ENCODE peak calls at places on chromosomes 16 and 17, in eight cellular contexts. T, U, D, X, Y, W, F and J are unnamed samples.
A peak's percentile ranks its signal among the peaks of the same experiment; 100 is the strongest.

GRCh38 chr17:44539664-44540063 is 17.6 kb upstream of the FZD2 start:
- DNase-seq in T (no peak), U (no peak), D (no peak), X (no peak), Y (no peak), W (no peak), F (no peak), J (no peak)

GRCh38 chr17:33977729-33978514 is 277.2 kb upstream of the CCL2 start:
- DNase-seq in T (no peak), U (no peak), D (no peak), X (no peak), Y (no peak), W (no peak), F (no peak), J (no peak)

GRCh38 chr17:45341389-45342158 is 24.8 kb upstream of the MAP3K14 start:
- DNase-seq in T (peak; percentile 91), U (peak; percentile 85), D (no peak), X (peak; percentile 66), Y (no peak), W (peak; percentile 96), F (no peak), J (peak; percentile 57)

GRCh38 chr17:41510251-41511065 is 5.0 kb upstream of the KRT13 start:
- DNase-seq in T (no peak), U (no peak), D (no peak), X (no peak), Y (no peak), W (no peak), F (no peak), J (no peak)

GRCh38 chr16:87880117-87880696 is 10.9 kb upstream of the SLC7A5 start:
- DNase-seq in T (no peak), U (no peak), D (no peak), X (no peak), Y (no peak), W (no peak), F (no peak), J (no peak)

GRCh38 chr16:56203052-56203451 is 11.8 kb downstream of the GNAO1 start:
- DNase-seq in T (no peak), U (peak; percentile 6), D (no peak), X (peak; percentile 25), Y (no peak), W (peak; percentile 38), F (peak; percentile 41), J (no peak)

GRCh38 chr17:57541472-57542394 is 203.4 kb downstream of the CCDC182 start:
- DNase-seq in T (no peak), U (peak; percentile 50), D (no peak), X (no peak), Y (no peak), W (peak; percentile 97), F (no peak), J (no peak)

GRCh38 chr16:66377327-66377723 is 10.8 kb downstream of the CDH5 start:
- DNase-seq in T (no peak), U (no peak), D (no peak), X (no peak), Y (no peak), W (no peak), F (no peak), J (peak; percentile 17)

GRCh38 chr17:7363311-7363710 is 8.4 kb downstream of the TMEM95 start:
- DNase-seq in T (no peak), U (peak; percentile 18), D (no peak), X (no peak), Y (no peak), W (no peak), F (no peak), J (no peak)

GRCh38 chr17:81672954-81673353 is 6.4 kb downstream of the CCDC137 start:
- DNase-seq in T (no peak), U (no peak), D (no peak), X (no peak), Y (no peak), W (no peak), F (no peak), J (no peak)

GRCh38 chr16:68752602-68753001 is 15.5 kb downstream of the CDH1 start:
- DNase-seq in T (no peak), U (no peak), D (no peak), X (no peak), Y (no peak), W (no peak), F (no peak), J (no peak)

GRCh38 chr17:13297198-13297597 is 279.4 kb upstream of the ELAC2 start:
- DNase-seq in T (no peak), U (no peak), D (no peak), X (no peak), Y (no peak), W (no peak), F (no peak), J (no peak)

GRCh38 chr17:64174686-64175456 is 44.9 kb upstream of the ERN1 start:
- DNase-seq in T (no peak), U (peak; percentile 71), D (no peak), X (no peak), Y (no peak), W (no peak), F (no peak), J (no peak)

GRCh38 chr16:22098538-22099255 is 6.4 kb downstream of the VWA3A start:
- DNase-seq in T (no peak), U (peak; percentile 44), D (no peak), X (peak; percentile 39), Y (no peak), W (peak; percentile 80), F (no peak), J (no peak)

GRCh38 chr16:53257001-53257400 is 177.3 kb upstream of the RBL2 start:
- DNase-seq in T (peak; percentile 22), U (peak; percentile 59), D (no peak), X (no peak), Y (no peak), W (no peak), F (no peak), J (no peak)

GRCh38 chr17:57480438-57481196 is 224.3 kb downstream of the MSI2 start:
- DNase-seq in T (no peak), U (peak; percentile 72), D (no peak), X (no peak), Y (no peak), W (no peak), F (no peak), J (no peak)

GRCh38 chr16:66914541-66914940 is 4.1 kb downstream of the CDH16 start:
- DNase-seq in T (no peak), U (no peak), D (no peak), X (no peak), Y (no peak), W (no peak), F (no peak), J (no peak)

GRCh38 chr16:81537721-81538561 is 93.3 kb downstream of the CMIP start:
- DNase-seq in T (peak; percentile 67), U (no peak), D (no peak), X (no peak), Y (no peak), W (no peak), F (no peak), J (no peak)

GRCh38 chr16:66608241-66609138 is 4.0 kb downstream of the CMTM3 start:
- DNase-seq in T (peak; percentile 45), U (peak; percentile 86), D (peak; percentile 27), X (peak; percentile 97), Y (peak; percentile 64), W (peak; percentile 94), F (peak; percentile 85), J (peak; percentile 96)

GRCh38 chr17:80970044-80970761 is 21.4 kb upstream of the CHMP6 start:
- DNase-seq in T (no peak), U (no peak), D (no peak), X (peak; percentile 32), Y (no peak), W (peak; percentile 75), F (peak; percentile 53), J (peak; percentile 45)

GRCh38 chr16:88534731-88535141 is 35.5 kb upstream of the ZC3H18 start:
- DNase-seq in T (no peak), U (peak; percentile 29), D (no peak), X (no peak), Y (no peak), W (peak; percentile 71), F (peak; percentile 24), J (no peak)

GRCh38 chr16:71784093-71784492 is 24.5 kb downstream of the AP1G1 start:
- DNase-seq in T (no peak), U (no peak), D (no peak), X (no peak), Y (no peak), W (no peak), F (no peak), J (no peak)

GRCh38 chr16:87463722-87464690 is 28.8 kb downstream of the ZCCHC14 start:
- DNase-seq in T (peak; percentile 39), U (peak; percentile 89), D (no peak), X (no peak), Y (peak; percentile 14), W (no peak), F (peak; percentile 19), J (no peak)

GRCh38 chr17:46769531-46770438 is 48.7 kb downstream of the WNT3 start:
- DNase-seq in T (no peak), U (no peak), D (no peak), X (no peak), Y (no peak), W (no peak), F (no peak), J (peak; percentile 79)

GRCh38 chr16:56675685-56676210 is 6.1 kb downstream of the MT1H start:
- DNase-seq in T (no peak), U (no peak), D (no peak), X (no peak), Y (no peak), W (no peak), F (peak; percentile 33), J (no peak)